ENCODE peak calls at places on chromosomes 6 and 20, in ten cellular contexts. One of them, this sample, is unnamed.

GRCh38 chr6:42819803-42820508 is 38.1 kb downstream of the BICRAL start:
- DNase-seq in H7: peak; percentile 66
- DNase-seq in neural progenitor cell: peak; percentile 15
- DNase-seq in cardiac muscle cell: no peak
- DNase-seq in astrocyte: no peak
- DNase-seq in GM23338: peak; percentile 61
- DNase-seq in body of pancreas: no peak
- DNase-seq in GM23248: peak; percentile 53
- DNase-seq in pancreas: no peak
- DNase-seq in HCT116: no peak
- DNase-seq in this sample: no peak

GRCh38 chr6:167699141-167700036 is 127.3 kb upstream of the AFDN start:
- DNase-seq in pancreas: no peak
- DNase-seq in H7: peak; percentile 59
- DNase-seq in HCT116: no peak
- DNase-seq in GM23248: peak; percentile 31
- DNase-seq in body of pancreas: peak; percentile 31
- DNase-seq in neural progenitor cell: no peak
- DNase-seq in cardiac muscle cell: no peak
- DNase-seq in GM23338: no peak
- DNase-seq in astrocyte: no peak
- DNase-seq in this sample: peak; percentile 75

GRCh38 chr6:6679633-6680032 is 91.1 kb downstream of the LY86 start:
- DNase-seq in neural progenitor cell: no peak
- DNase-seq in pancreas: no peak
- DNase-seq in body of pancreas: no peak
- DNase-seq in HCT116: no peak
- DNase-seq in GM23338: no peak
- DNase-seq in H7: no peak
- DNase-seq in GM23248: no peak
- DNase-seq in astrocyte: no peak
- DNase-seq in cardiac muscle cell: no peak
- DNase-seq in this sample: no peak

GRCh38 chr6:129239825-129240491 is 357.0 kb downstream of the LAMA2 start:
- DNase-seq in GM23338: no peak
- DNase-seq in neural progenitor cell: no peak
- DNase-seq in pancreas: no peak
- DNase-seq in cardiac muscle cell: no peak
- DNase-seq in body of pancreas: no peak
- DNase-seq in GM23248: no peak
- DNase-seq in HCT116: no peak
- DNase-seq in astrocyte: no peak
- DNase-seq in H7: no peak
- DNase-seq in this sample: no peak

GRCh38 chr20:45044084-45044573 is 56.8 kb downstream of the KCNS1 start:
- DNase-seq in pancreas: peak; percentile 40
- DNase-seq in cardiac muscle cell: peak; percentile 79
- DNase-seq in GM23248: peak; percentile 90
- DNase-seq in body of pancreas: peak; percentile 27
- DNase-seq in GM23338: peak; percentile 87
- DNase-seq in astrocyte: peak; percentile 60
- DNase-seq in neural progenitor cell: peak; percentile 81
- DNase-seq in HCT116: peak; percentile 57
- DNase-seq in H7: peak; percentile 53
- DNase-seq in this sample: peak; percentile 53

GRCh38 chr20:21640556-21640955 is 64.9 kb upstream of the PAX1 start:
- DNase-seq in HCT116: peak; percentile 4
- DNase-seq in body of pancreas: no peak
- DNase-seq in cardiac muscle cell: peak; percentile 30
- DNase-seq in GM23338: peak; percentile 81
- DNase-seq in GM23248: no peak
- DNase-seq in pancreas: no peak
- DNase-seq in astrocyte: no peak
- DNase-seq in H7: peak; percentile 74
- DNase-seq in neural progenitor cell: peak; percentile 64
- DNase-seq in this sample: no peak

GRCh38 chr6:105985098-105985815 is 100.9 kb upstream of the PRDM1 start:
- DNase-seq in GM23338: no peak
- DNase-seq in cardiac muscle cell: no peak
- DNase-seq in pancreas: no peak
- DNase-seq in GM23248: no peak
- DNase-seq in body of pancreas: no peak
- DNase-seq in astrocyte: no peak
- DNase-seq in neural progenitor cell: no peak
- DNase-seq in HCT116: no peak
- DNase-seq in H7: no peak
- DNase-seq in this sample: no peak

GRCh38 chr20:20017852-20018245 is 687 bp downstream of the NAA20 start:
- DNase-seq in neural progenitor cell: no peak
- DNase-seq in GM23248: peak; percentile 50
- DNase-seq in body of pancreas: no peak
- DNase-seq in pancreas: no peak
- DNase-seq in HCT116: no peak
- DNase-seq in astrocyte: no peak
- DNase-seq in cardiac muscle cell: no peak
- DNase-seq in GM23338: no peak
- DNase-seq in H7: no peak
- DNase-seq in this sample: no peak

GRCh38 chr6:170102582-170103481 is 188.0 kb downstream of the DLL1 start:
- DNase-seq in neural progenitor cell: no peak
- DNase-seq in cardiac muscle cell: no peak
- DNase-seq in H7: peak; percentile 44
- DNase-seq in GM23248: no peak
- DNase-seq in GM23338: no peak
- DNase-seq in astrocyte: no peak
- DNase-seq in HCT116: no peak
- DNase-seq in body of pancreas: peak; percentile 4
- DNase-seq in pancreas: peak; percentile 4
- DNase-seq in this sample: no peak

DNA sequence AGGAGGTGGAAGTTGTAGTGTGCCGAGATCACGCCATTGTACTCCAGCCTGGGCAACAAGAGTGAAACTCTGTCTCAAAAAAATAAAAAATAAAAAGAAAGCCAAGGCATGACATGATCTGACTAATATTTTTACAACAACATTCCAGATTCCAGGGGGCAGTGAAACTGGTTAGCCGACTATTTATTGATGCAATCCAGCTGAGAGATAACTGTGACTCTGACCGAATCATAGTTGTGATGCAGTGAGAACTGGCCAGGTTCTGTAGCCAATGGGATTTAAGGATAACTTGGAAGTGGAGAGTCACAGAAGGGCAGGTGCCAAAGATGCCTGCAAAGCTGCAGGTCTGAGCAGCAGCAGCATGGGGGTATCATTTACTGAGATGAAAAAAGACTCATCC is 82.9 kb upstream of the TSHZ2 start:
- DNase-seq in body of pancreas: peak; percentile 25
- DNase-seq in GM23248: peak; percentile 84
- DNase-seq in GM23338: no peak
- DNase-seq in H7: no peak
- DNase-seq in neural progenitor cell: no peak
- DNase-seq in cardiac muscle cell: no peak
- DNase-seq in astrocyte: peak; percentile 78
- DNase-seq in pancreas: peak; percentile 34
- DNase-seq in HCT116: no peak
- DNase-seq in this sample: peak; percentile 30
- H3K4me3 ChIP-seq in body of pancreas: no peak overlapping the region
- H3K4me3 ChIP-seq in GM23248: no peak overlapping the region
- H3K4me3 ChIP-seq in GM23338: no peak overlapping the region
- H3K4me3 ChIP-seq in H7: no peak overlapping the region
- H3K4me3 ChIP-seq in neural progenitor cell: no peak overlapping the region
- H3K4me3 ChIP-seq in cardiac muscle cell: no peak overlapping the region
- H3K4me3 ChIP-seq in astrocyte: no peak overlapping the region
- H3K4me3 ChIP-seq in pancreas: no peak overlapping the region
- H3K4me3 ChIP-seq in HCT116: no peak overlapping the region
- H3K4me3 ChIP-seq in this sample: no peak overlapping the region

GRCh38 chr6:37459981-37460800 is 27.2 kb downstream of the CMTR1 start:
- DNase-seq in cardiac muscle cell: peak; percentile 52
- DNase-seq in body of pancreas: no peak
- DNase-seq in astrocyte: no peak
- DNase-seq in H7: no peak
- DNase-seq in neural progenitor cell: peak; percentile 81
- DNase-seq in pancreas: no peak
- DNase-seq in HCT116: no peak
- DNase-seq in GM23248: no peak
- DNase-seq in GM23338: no peak
- DNase-seq in this sample: no peak

GRCh38 chr6:37456126-37456525 is 23.1 kb downstream of the CMTR1 start:
- DNase-seq in cardiac muscle cell: no peak
- DNase-seq in pancreas: no peak
- DNase-seq in HCT116: no peak
- DNase-seq in neural progenitor cell: no peak
- DNase-seq in H7: no peak
- DNase-seq in GM23248: peak; percentile 95
- DNase-seq in GM23338: no peak
- DNase-seq in body of pancreas: no peak
- DNase-seq in astrocyte: peak; percentile 83
- DNase-seq in this sample: peak; percentile 56

GRCh38 chr6:37456816-37457560 is 24.0 kb downstream of the CMTR1 start:
- DNase-seq in neural progenitor cell: no peak
- DNase-seq in HCT116: no peak
- DNase-seq in GM23338: no peak
- DNase-seq in body of pancreas: no peak
- DNase-seq in H7: no peak
- DNase-seq in cardiac muscle cell: no peak
- DNase-seq in astrocyte: peak; percentile 89
- DNase-seq in pancreas: no peak
- DNase-seq in GM23248: peak; percentile 96
- DNase-seq in this sample: peak; percentile 92

GRCh38 chr6:37460805-37461204 is 27.8 kb downstream of the CMTR1 start:
- DNase-seq in neural progenitor cell: peak; percentile 28
- DNase-seq in pancreas: no peak
- DNase-seq in GM23338: no peak
- DNase-seq in body of pancreas: no peak
- DNase-seq in GM23248: no peak
- DNase-seq in H7: no peak
- DNase-seq in HCT116: no peak
- DNase-seq in cardiac muscle cell: no peak
- DNase-seq in astrocyte: no peak
- DNase-seq in this sample: no peak
- H3K36me3 ChIP-seq in neural progenitor cell: peaks cover 9% of the 10 kb centered on the region
- H3K36me3 ChIP-seq in pancreas: peaks cover 17% of the 10 kb centered on the region
- H3K36me3 ChIP-seq in GM23338: peaks cover 9% of the 10 kb centered on the region
- H3K36me3 ChIP-seq in body of pancreas: no peaks in the 10 kb centered on the region
- H3K36me3 ChIP-seq in GM23248: peaks cover 15% of the 10 kb centered on the region
- H3K36me3 ChIP-seq in H7: peaks cover 29% of the 10 kb centered on the region
- H3K36me3 ChIP-seq in HCT116: peaks cover 22% of the 10 kb centered on the region
- H3K36me3 ChIP-seq in cardiac muscle cell: peaks cover 26% of the 10 kb centered on the region
- H3K36me3 ChIP-seq in astrocyte: peaks cover 27% of the 10 kb centered on the region
- H3K36me3 ChIP-seq in this sample: peaks cover 46% of the 10 kb centered on the region

DNA sequence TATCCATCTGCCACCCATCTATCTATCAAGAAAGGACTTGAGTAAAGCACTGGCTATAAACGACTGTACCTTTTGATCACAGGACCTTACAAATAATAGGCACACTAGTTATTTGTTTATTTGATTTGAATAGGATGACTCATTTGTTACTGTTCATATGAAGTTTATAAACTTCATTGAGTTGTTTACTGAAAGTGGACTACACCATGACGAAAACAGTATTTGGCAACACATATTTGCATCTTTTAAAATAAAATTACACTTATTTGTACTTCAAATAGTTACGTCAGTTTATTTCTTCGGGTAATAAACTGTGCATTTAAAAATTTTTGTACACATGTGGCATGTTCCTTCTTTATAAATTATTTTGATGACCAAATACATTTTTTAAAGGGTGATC is 133.0 kb downstream of the OGFRL1 start:
- DNase-seq in GM23338: no peak
- DNase-seq in cardiac muscle cell: no peak
- DNase-seq in H7: no peak
- DNase-seq in pancreas: no peak
- DNase-seq in body of pancreas: no peak
- DNase-seq in astrocyte: no peak
- DNase-seq in HCT116: no peak
- DNase-seq in neural progenitor cell: no peak
- DNase-seq in GM23248: no peak
- DNase-seq in this sample: no peak
- H3K27me3 ChIP-seq in GM23338: peaks cover 24% of the 10 kb centered on the region
- H3K27me3 ChIP-seq in cardiac muscle cell: peaks cover 4% of the 10 kb centered on the region
- H3K27me3 ChIP-seq in H7: peaks cover 9% of the 10 kb centered on the region
- H3K27me3 ChIP-seq in pancreas: no peaks in the 10 kb centered on the region
- H3K27me3 ChIP-seq in body of pancreas: no peaks in the 10 kb centered on the region
- H3K27me3 ChIP-seq in astrocyte: no peaks in the 10 kb centered on the region
- H3K27me3 ChIP-seq in HCT116: no peaks in the 10 kb centered on the region
- H3K27me3 ChIP-seq in neural progenitor cell: peaks cover 33% of the 10 kb centered on the region
- H3K27me3 ChIP-seq in GM23248: no peaks in the 10 kb centered on the region
- H3K27me3 ChIP-seq in this sample: no peaks in the 10 kb centered on the region

GRCh38 chr20:58229198-58229802 is 847 bp upstream of the ANKRD60 start:
- DNase-seq in cardiac muscle cell: no peak
- DNase-seq in pancreas: no peak
- DNase-seq in HCT116: no peak
- DNase-seq in GM23338: peak; percentile 88
- DNase-seq in H7: peak; percentile 76
- DNase-seq in neural progenitor cell: peak; percentile 18
- DNase-seq in GM23248: no peak
- DNase-seq in astrocyte: peak; percentile 40
- DNase-seq in body of pancreas: no peak
- DNase-seq in this sample: no peak

GRCh38 chr20:58225490-58226200 is 2.8 kb downstream of the ANKRD60 start:
- DNase-seq in GM23248: peak; percentile 20
- DNase-seq in astrocyte: no peak
- DNase-seq in cardiac muscle cell: no peak
- DNase-seq in neural progenitor cell: no peak
- DNase-seq in H7: no peak
- DNase-seq in GM23338: no peak
- DNase-seq in pancreas: no peak
- DNase-seq in body of pancreas: no peak
- DNase-seq in HCT116: no peak
- DNase-seq in this sample: no peak

GRCh38 chr20:58228103-58228483 is 360 bp downstream of the ANKRD60 start:
- DNase-seq in astrocyte: no peak
- DNase-seq in HCT116: no peak
- DNase-seq in H7: no peak
- DNase-seq in cardiac muscle cell: no peak
- DNase-seq in body of pancreas: no peak
- DNase-seq in pancreas: no peak
- DNase-seq in GM23248: peak; percentile 38
- DNase-seq in GM23338: peak; percentile 36
- DNase-seq in neural progenitor cell: peak; percentile 28
- DNase-seq in this sample: no peak

GRCh38 chr20:58227391-58228102 is 906 bp downstream of the ANKRD60 start:
- DNase-seq in H7: no peak
- DNase-seq in GM23248: no peak
- DNase-seq in body of pancreas: no peak
- DNase-seq in cardiac muscle cell: no peak
- DNase-seq in astrocyte: no peak
- DNase-seq in neural progenitor cell: no peak
- DNase-seq in HCT116: no peak
- DNase-seq in pancreas: no peak
- DNase-seq in GM23338: no peak
- DNase-seq in this sample: no peak

GRCh38 chr20:58228484-58229197 is at the start of gene ANKRD60:
- DNase-seq in cardiac muscle cell: peak; percentile 61
- DNase-seq in GM23248: peak; percentile 59
- DNase-seq in body of pancreas: no peak
- DNase-seq in HCT116: no peak
- DNase-seq in pancreas: no peak
- DNase-seq in GM23338: peak; percentile 83
- DNase-seq in H7: peak; percentile 96
- DNase-seq in neural progenitor cell: peak; percentile 76
- DNase-seq in astrocyte: peak; percentile 65
- DNase-seq in this sample: peak; percentile 60
- H3K4me3 ChIP-seq in cardiac muscle cell: peak within 1 kb of the TSS; percentile 32
- H3K4me3 ChIP-seq in GM23248: peak within 1 kb of the TSS; percentile 63
- H3K4me3 ChIP-seq in body of pancreas: no peak within 1 kb of the TSS
- H3K4me3 ChIP-seq in HCT116: no peak within 1 kb of the TSS
- H3K4me3 ChIP-seq in pancreas: no peak within 1 kb of the TSS
- H3K4me3 ChIP-seq in GM23338: peak within 1 kb of the TSS; percentile 54
- H3K4me3 ChIP-seq in H7: peak within 1 kb of the TSS; percentile 57
- H3K4me3 ChIP-seq in neural progenitor cell: peak within 1 kb of the TSS; percentile 47
- H3K4me3 ChIP-seq in astrocyte: peak within 1 kb of the TSS; percentile 66
- H3K4me3 ChIP-seq in this sample: peak within 1 kb of the TSS; percentile 39